ENCODE peak calls at places on chromosome 11, in ten cellular contexts. P, U, E, Q, L, A, R, O, J and Y are unnamed samples.

GRCh38 chr11:122159173-122159701 is 43.2 kb upstream of the BLID start:
- DNase-seq in L (no peak), O (no peak), R (peak; percentile 83), U (peak; percentile 65), A (peak; percentile 23), E (peak; percentile 23), Q (no peak), P (no peak), J (peak; percentile 79), Y (peak; percentile 82)

GRCh38 chr11:8006349-8006977 is 19.3 kb downstream of the EIF3F start:
- DNase-seq in L (peak; percentile 77), R (peak; percentile 66), A (peak; percentile 66), U (peak; percentile 71), J (peak; percentile 82), Q (peak; percentile 82), E (peak; percentile 83), O (no peak), P (no peak), Y (peak; percentile 74)

GRCh38 chr11:87127131-87127530 is 89.4 kb downstream of the TMEM135 start:
- DNase-seq in U (no peak), E (no peak), L (no peak), R (no peak), Q (no peak), J (no peak), A (no peak), P (no peak), O (no peak), Y (no peak)

GRCh38 chr11:24617856-24618255 is 121.0 kb downstream of the LUZP2 start:
- DNase-seq in Q (no peak), J (peak; percentile 4), O (no peak), A (no peak), R (no peak), E (no peak), L (no peak), P (no peak), U (no peak), Y (no peak)

GRCh38 chr11:27409742-27410141 is 46.7 kb upstream of the CCDC34 start:
- DNase-seq in L (no peak), R (no peak), P (no peak), Q (no peak), A (no peak), J (no peak), E (no peak), O (no peak), U (no peak), Y (no peak)

GRCh38 chr11:101584129-101584515 is 315 bp upstream of the TRPC6 start:
- DNase-seq in E (no peak), P (no peak), R (no peak), O (no peak), Q (no peak), A (no peak), L (no peak), J (no peak), U (no peak), Y (no peak)

GRCh38 chr11:43908683-43909082 is 28.1 kb downstream of the ALKBH3 start:
- DNase-seq in A (no peak), P (no peak), E (no peak), O (no peak), L (no peak), Q (no peak), J (no peak), R (no peak), U (no peak), Y (no peak)

GRCh38 chr11:79273781-79274180 is 167.0 kb downstream of the TENM4 start:
- DNase-seq in L (no peak), R (no peak), U (no peak), Q (no peak), P (no peak), O (no peak), J (no peak), E (no peak), A (no peak), Y (no peak)

GRCh38 chr11:35338928-35339327 is 80.4 kb downstream of the SLC1A2 start:
- DNase-seq in Q (no peak), J (no peak), O (no peak), A (no peak), E (no peak), R (no peak), U (peak; percentile 33), L (no peak), P (no peak), Y (peak; percentile 28)

GRCh38 chr11:35335226-35335625 is 84.1 kb downstream of the SLC1A2 start:
- DNase-seq in R (no peak), A (no peak), J (peak; percentile 64), L (no peak), E (no peak), P (no peak), O (no peak), U (no peak), Q (no peak), Y (peak; percentile 85)

GRCh38 chr11:35340101-35340500 is 79.3 kb downstream of the SLC1A2 start:
- DNase-seq in A (no peak), U (no peak), P (no peak), O (no peak), E (no peak), Q (no peak), L (no peak), R (no peak), J (no peak), Y (no peak)

GRCh38 chr11:35337136-35337918 is 82.0 kb downstream of the SLC1A2 start:
- DNase-seq in P (no peak), E (peak; percentile 56), L (no peak), U (peak; percentile 99), R (peak; percentile 98), O (no peak), A (peak; percentile 90), J (peak; percentile 92), Q (no peak), Y (peak; percentile 100)

GRCh38 chr11:35337919-35338316 is 81.4 kb downstream of the SLC1A2 start:
- DNase-seq in U (no peak), L (no peak), P (no peak), A (no peak), J (no peak), Q (no peak), R (no peak), O (no peak), E (no peak), Y (no peak)
- H3K4me3 ChIP-seq in U (no peak overlapping the region), L (no peak overlapping the region), P (no peak overlapping the region), A (no peak overlapping the region), J (no peak overlapping the region), Q (no peak overlapping the region), R (no peak overlapping the region), O (no peak overlapping the region), E (no peak overlapping the region), Y (no peak overlapping the region)

GRCh38 chr11:30775123-30775522 is 189.0 kb upstream of the MPPED2 start:
- DNase-seq in P (no peak), A (no peak), O (no peak), R (no peak), Q (no peak), E (no peak), J (no peak), L (no peak), U (no peak), Y (no peak)

GRCh38 chr11:30772908-30773307 is 186.8 kb upstream of the MPPED2 start:
- DNase-seq in R (no peak), U (no peak), P (no peak), L (no peak), E (no peak), Q (no peak), J (no peak), A (no peak), O (no peak), Y (no peak)

DNA sequence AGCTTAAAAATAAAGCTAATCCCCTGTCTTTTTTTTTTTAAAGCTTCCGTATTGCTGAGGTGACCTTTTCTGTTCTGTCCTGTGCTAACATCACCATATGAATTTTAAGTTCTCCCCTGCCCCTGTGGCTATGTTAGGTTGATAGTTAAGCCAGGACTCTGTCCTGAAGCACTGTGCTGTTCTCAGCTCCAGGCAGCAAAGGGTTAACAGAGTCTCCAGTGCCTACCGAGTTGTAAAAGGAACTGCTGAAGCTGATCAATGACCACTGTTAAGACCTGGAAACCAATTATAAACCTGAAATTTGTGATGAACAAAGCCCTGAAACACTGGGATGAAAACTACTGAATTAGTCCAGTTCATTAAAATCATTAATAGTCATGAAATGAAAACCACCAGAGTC is 188.3 kb upstream of the MPPED2 start:
- DNase-seq in E (no peak), U (no peak), A (no peak), O (no peak), J (no peak), Q (no peak), P (no peak), R (no peak), L (no peak), Y (no peak)
- H3K4me3 ChIP-seq in E (no peak overlapping the region), U (no peak overlapping the region), A (no peak overlapping the region), O (no peak overlapping the region), J (no peak overlapping the region), Q (no peak overlapping the region), P (no peak overlapping the region), R (no peak overlapping the region), L (no peak overlapping the region), Y (no peak overlapping the region)

GRCh38 chr11:104385884-104386283 is 221.9 kb upstream of the PDGFD start:
- DNase-seq in Q (no peak), J (no peak), L (no peak), P (no peak), U (no peak), E (no peak), R (no peak), A (no peak), O (no peak), Y (no peak)

DNA sequence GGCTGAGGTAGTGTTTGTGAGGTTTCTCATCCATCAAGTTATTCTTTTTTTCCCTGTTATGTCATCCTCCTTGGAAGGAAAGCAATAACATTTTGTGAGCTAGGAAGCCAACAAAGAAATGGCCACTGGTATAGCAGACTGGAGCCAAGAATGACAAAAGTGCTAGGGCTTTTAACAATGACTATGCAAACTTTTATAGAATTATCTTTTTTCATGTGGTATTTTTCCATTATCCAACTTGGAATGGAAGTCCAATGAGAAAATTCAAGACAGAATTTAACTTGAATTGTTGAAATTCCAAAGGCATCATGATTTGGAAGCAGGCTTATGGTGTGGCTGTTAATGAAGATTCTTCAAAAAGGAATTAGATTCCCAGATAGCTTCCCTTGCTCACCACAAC is 216.4 kb upstream of the PDGFD start:
- DNase-seq in E (no peak), O (no peak), A (no peak), L (no peak), P (no peak), Q (no peak), U (no peak), R (peak; percentile 9), J (peak; percentile 12), Y (no peak)
- H3K4me3 ChIP-seq in E (no peak overlapping the region), O (no peak overlapping the region), A (no peak overlapping the region), L (no peak overlapping the region), P (no peak overlapping the region), Q (no peak overlapping the region), U (no peak overlapping the region), R (no peak overlapping the region), J (no peak overlapping the region), Y (no peak overlapping the region)

DNA sequence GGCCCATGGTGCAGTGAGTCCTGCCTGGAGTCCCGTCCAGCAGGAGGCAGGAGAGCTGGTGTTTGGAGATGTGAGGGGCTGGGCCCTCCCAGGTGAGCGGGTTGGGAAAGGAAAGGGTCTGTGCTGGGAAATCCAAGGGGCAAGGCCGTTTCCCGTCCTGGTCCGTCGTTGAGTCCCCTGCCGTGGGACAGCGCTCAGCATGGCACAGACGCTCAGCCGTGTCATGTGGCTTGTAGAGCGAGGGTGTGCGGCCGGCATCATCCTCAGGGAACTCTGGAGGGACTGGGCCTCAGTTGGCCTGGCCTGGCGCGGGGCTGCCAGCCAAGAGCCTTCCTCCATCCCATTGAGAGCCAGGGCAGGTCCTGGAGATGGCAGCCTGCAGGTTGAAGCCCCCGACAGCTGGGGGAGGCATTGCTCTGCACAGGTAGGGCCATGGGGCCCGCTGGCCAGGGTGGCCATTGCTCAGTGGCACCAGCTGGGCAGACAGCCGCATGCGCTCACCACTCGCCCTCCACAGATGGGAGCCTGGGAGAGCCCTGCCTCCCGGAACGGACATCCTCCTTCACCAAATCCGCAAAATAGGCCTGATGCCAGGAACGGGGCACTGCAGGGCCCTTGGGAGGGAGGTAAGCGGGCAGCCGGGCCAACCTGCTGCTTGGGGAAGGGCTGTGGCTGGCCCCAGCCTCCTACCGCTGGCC is 28.7 kb downstream of the KCNQ1 start:
- DNase-seq in P (no peak), R (no peak), Q (peak; percentile 55), E (no peak), J (no peak), U (no peak), L (no peak), A (no peak), O (no peak), Y (no peak)
- H3K4me3 ChIP-seq in P (no peak overlapping the region), R (no peak overlapping the region), Q (no peak overlapping the region), E (no peak overlapping the region), J (no peak overlapping the region), U (no peak overlapping the region), L (no peak overlapping the region), A (no peak overlapping the region), O (no peak overlapping the region), Y (no peak overlapping the region)